ENCODE peak calls at places on chromosomes 6 and 20, in eight cellular contexts. E, T, G, B, N, K, W and A are unnamed samples.
A peak's percentile ranks its signal among the peaks of the same experiment; 100 is the strongest.

GRCh38 chr6:6246539-6246938 is 73.9 kb downstream of the F13A1 start:
- DNase-seq in E (no peak), T (no peak), G (no peak), B (no peak), N (no peak), K (no peak), W (no peak), A (no peak)

GRCh38 chr20:1946442-1946761 is 47.5 kb downstream of the PDYN start:
- DNase-seq in E (no peak), T (no peak), G (no peak), B (no peak), N (no peak), K (no peak), W (no peak), A (no peak)

GRCh38 chr6:139327038-139327437 is 35.2 kb upstream of the TXLNB start:
- DNase-seq in E (no peak), T (no peak), G (no peak), B (no peak), N (no peak), K (no peak), W (no peak), A (no peak)

GRCh38 chr6:83708970-83709747 is at the start of gene SNAP91:
- DNase-seq in E (peak; percentile 28), T (no peak), G (no peak), B (no peak), N (peak; percentile 86), K (no peak), W (no peak), A (no peak)

GRCh38 chr20:38143646-38144554 is 21.2 kb downstream of the TGM2 start:
- DNase-seq in E (peak; percentile 80), T (peak; percentile 47), G (peak; percentile 74), B (no peak), N (no peak), K (peak; percentile 97), W (no peak), A (no peak)

GRCh38 chr6:89723046-89723445 is 84.5 kb upstream of the LYRM2 start:
- DNase-seq in E (no peak), T (no peak), G (no peak), B (no peak), N (no peak), K (no peak), W (no peak), A (no peak)

GRCh38 chr20:11502051-11502450 is 415.6 kb upstream of the BTBD3 start:
- DNase-seq in E (no peak), T (no peak), G (no peak), B (no peak), N (no peak), K (peak; percentile 9), W (no peak), A (no peak)

GRCh38 chr6:2086328-2087008 is 158.9 kb downstream of the GMDS start:
- DNase-seq in E (no peak), T (no peak), G (no peak), B (no peak), N (no peak), K (peak; percentile 61), W (no peak), A (no peak)

GRCh38 chr20:52171025-52171424 is 20.6 kb downstream of the ZFP64 start:
- DNase-seq in E (no peak), T (no peak), G (no peak), B (no peak), N (no peak), K (no peak), W (no peak), A (no peak)

GRCh38 chr6:41090841-41091761 is 18.3 kb downstream of the NFYA start:
- DNase-seq in E (no peak), T (no peak), G (no peak), B (no peak), N (no peak), K (no peak), W (no peak), A (no peak)

GRCh38 chr20:44496976-44497375 is 21.3 kb downstream of the TTPAL start:
- DNase-seq in E (no peak), T (no peak), G (peak; percentile 82), B (no peak), N (no peak), K (peak; percentile 95), W (no peak), A (no peak)

GRCh38 chr6:116971959-116972358 is 94.9 kb downstream of the RFX6 start:
- DNase-seq in E (no peak), T (no peak), G (peak; percentile 42), B (no peak), N (no peak), K (peak; percentile 58), W (no peak), A (no peak)

GRCh38 chr6:159074120-159074684 is 29.4 kb upstream of the TAGAP start:
- DNase-seq in E (no peak), T (no peak), G (peak; percentile 11), B (no peak), N (peak; percentile 43), K (peak; percentile 42), W (no peak), A (no peak)

GRCh38 chr20:51955756-51956155 is 153.4 kb upstream of the SALL4 start:
- DNase-seq in E (no peak), T (no peak), G (no peak), B (no peak), N (no peak), K (peak; percentile 38), W (no peak), A (no peak)

DNA sequence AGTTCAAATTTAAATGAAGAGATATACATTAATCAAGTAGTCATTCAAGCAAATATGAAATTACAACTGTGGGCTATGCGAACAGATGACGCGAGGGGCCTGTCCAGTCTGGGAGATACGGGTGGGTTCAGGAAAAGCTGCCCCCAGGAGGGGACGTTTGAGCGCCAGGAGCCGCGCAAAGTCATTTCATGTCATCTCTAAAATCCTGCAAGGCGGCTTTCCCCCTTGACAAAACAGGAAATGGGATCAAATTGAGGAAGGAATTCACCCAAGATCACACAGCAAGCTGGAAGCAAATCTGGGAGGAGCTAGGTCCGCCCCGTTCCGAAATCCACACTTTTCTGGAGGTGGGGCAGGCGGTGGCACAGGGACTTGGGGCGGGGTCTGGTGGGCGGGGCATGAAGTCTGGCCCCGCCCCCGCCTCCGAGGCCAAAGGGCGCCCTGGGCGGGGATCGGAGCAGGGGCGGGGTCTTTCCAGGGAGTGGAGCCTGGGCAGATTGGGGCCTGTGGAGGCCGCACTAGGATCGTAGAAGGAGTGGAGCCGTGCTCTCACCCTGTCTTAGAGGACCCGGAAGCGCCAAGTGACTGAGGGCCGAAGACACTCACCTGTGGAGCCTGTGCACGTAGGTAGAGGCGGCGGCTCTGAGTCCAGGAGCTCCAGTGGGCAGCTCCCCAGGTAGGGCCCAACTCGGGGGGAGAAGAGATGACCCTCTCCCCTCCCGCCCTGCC is at the start of gene LPIN3:
- DNase-seq in E (peak; percentile 93), T (peak; percentile 95), G (peak; percentile 31), B (peak; percentile 92), N (no peak), K (peak; percentile 93), W (no peak), A (peak; percentile 96)
- H3K4me3 ChIP-seq in E (peak within 1 kb of the TSS; percentile 59), T (peak within 1 kb of the TSS; percentile 40), G (peak within 1 kb of the TSS; percentile 56), B (peak within 1 kb of the TSS; percentile 72), N (peak within 1 kb of the TSS; percentile 60), K (peak within 1 kb of the TSS; percentile 72), W (peak within 1 kb of the TSS; percentile 70), A (peak within 1 kb of the TSS; percentile 46)

DNA sequence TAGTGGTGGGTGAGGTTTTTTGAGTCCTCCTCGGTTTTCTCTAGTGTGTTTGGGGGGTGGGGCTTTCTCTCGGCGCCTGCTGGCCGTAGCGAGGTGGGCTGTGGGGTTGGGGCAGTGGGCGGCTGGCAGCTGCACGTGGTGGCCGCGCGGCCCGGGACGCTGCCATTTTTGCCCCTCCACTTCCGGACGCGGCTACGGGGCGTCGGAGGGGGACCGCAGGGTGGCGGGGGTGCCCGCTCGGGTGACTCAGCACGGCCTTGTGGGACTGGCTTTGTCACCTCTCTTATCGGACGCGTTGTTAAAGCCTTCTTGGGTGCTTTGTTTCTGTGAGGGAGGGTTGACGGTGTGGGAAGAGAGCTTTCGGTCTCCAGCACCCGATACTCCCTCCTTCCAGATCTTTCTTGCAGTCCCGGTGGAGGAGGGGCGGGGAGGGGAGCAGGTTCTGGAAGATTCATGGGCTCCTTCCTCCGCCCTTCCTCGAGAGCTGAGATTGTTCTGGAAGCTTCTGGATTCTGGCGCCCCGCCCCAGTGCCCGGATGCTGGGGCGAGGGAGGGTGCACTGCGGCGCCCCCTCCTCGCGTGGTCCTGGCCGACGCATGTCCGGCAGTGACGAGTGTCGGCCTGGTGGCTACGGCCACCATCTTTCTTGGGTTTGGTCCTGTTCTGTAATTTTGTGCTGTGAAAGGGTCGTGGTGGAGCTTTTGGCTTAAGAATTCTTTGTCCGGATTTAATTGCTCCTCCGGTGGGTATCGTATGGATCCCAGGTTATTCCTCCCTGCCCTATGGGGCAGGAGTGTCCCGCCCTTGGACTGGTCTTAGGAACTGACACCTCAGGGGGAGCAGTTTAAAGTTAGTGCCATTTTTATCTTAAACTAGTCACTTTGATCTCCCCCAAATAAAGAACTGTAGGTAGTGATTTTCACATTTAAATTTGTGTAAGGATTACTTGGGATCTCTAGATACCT is 719 bp downstream of the HSP90AB1 start:
- DNase-seq in E (peak; percentile 83), T (peak; percentile 66), G (no peak), B (peak; percentile 66), N (peak; percentile 66), K (peak; percentile 81), W (no peak), A (no peak)
- H3K27me3 ChIP-seq in E (no peaks in the 10 kb centered on the region), T (no peaks in the 10 kb centered on the region), G (no peaks in the 10 kb centered on the region), B (no peaks in the 10 kb centered on the region), N (no peaks in the 10 kb centered on the region), K (no peaks in the 10 kb centered on the region), W (no peaks in the 10 kb centered on the region), A (no peaks in the 10 kb centered on the region)

GRCh38 chr6:17490724-17491123 is 97.3 kb downstream of the CAP2 start:
- DNase-seq in E (no peak), T (no peak), G (no peak), B (no peak), N (no peak), K (no peak), W (no peak), A (peak; percentile 70)
- H3K4me3 ChIP-seq in E (no peak overlapping the region), T (no peak overlapping the region), G (no peak overlapping the region), B (no peak overlapping the region), N (no peak overlapping the region), K (no peak overlapping the region), W (no peak overlapping the region), A (no peak overlapping the region)

GRCh38 chr20:41348430-41349172 is 8.0 kb downstream of the LPIN3 start:
- DNase-seq in E (no peak), T (no peak), G (no peak), B (no peak), N (no peak), K (no peak), W (no peak), A (no peak)

GRCh38 chr20:41344477-41344876 is 3.9 kb downstream of the LPIN3 start:
- DNase-seq in E (no peak), T (no peak), G (no peak), B (no peak), N (no peak), K (no peak), W (no peak), A (no peak)

GRCh38 chr20:41344938-41345728 is 4.5 kb downstream of the LPIN3 start:
- DNase-seq in E (no peak), T (no peak), G (no peak), B (no peak), N (no peak), K (peak; percentile 26), W (no peak), A (no peak)

GRCh38 chr20:41347523-41348429 is 7.2 kb downstream of the LPIN3 start:
- DNase-seq in E (peak; percentile 53), T (no peak), G (no peak), B (peak; percentile 52), N (no peak), K (no peak), W (no peak), A (no peak)

DNA sequence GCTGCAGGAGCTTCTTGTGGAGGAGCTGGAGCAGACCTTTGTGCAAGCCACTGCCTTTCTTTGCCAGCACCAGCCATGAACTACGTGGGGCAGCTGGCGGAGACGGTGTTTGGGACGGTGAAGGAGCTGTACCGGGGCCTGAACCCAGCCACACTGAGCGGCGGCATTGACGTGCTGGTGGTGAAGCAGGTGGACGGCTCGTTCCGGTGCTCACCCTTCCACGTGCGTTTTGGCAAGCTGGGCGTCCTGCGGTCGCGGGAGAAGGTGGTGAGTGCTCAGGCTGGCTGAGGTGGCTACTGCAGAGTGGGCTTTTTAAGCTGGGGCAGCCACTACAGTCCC is 5.1 kb downstream of the LPIN3 start:
- DNase-seq in E (no peak), T (no peak), G (no peak), B (no peak), N (no peak), K (no peak), W (no peak), A (no peak)
- H3K27me3 ChIP-seq in E (no peaks in the 10 kb centered on the region), T (no peaks in the 10 kb centered on the region), G (no peaks in the 10 kb centered on the region), B (no peaks in the 10 kb centered on the region), N (no peaks in the 10 kb centered on the region), K (no peaks in the 10 kb centered on the region), W (no peaks in the 10 kb centered on the region), A (no peaks in the 10 kb centered on the region)